ENCODE peak calls at places on chromosomes 7 and 10, in seven cellular contexts. J is GM12892, O is breast epithelium, H is endothelial cell of umbilical vein, F is GM12891, R is stomach, C is sigmoid colon. T is an unnamed sample.

GRCh38 chr7:38660427-38661099 is 29.4 kb upstream of the AMPH start:
- DNase-seq in H (peak), F (peak), O (no peak), C (no peak), J (no peak), R (no peak), T (peak)

GRCh38 chr10:26697922-26698608 is 564 bp downstream of the PDSS1 start:
- DNase-seq in C (no peak), O (no peak), F (no peak), H (peak), J (no peak), R (no peak), T (no peak)

GRCh38 chr7:144454256-144455039 is 51.0 kb upstream of the NOBOX start:
- DNase-seq in H (peak), R (no peak), J (no peak), F (no peak), C (no peak), O (no peak), T (no peak)

GRCh38 chr7:78501064-78501463 is 702.5 kb downstream of the PHTF2 start:
- DNase-seq in O (no peak), J (no peak), R (no peak), C (no peak), F (no peak), H (no peak), T (no peak)

GRCh38 chr7:81769891-81770818 is at the start of gene HGF:
- DNase-seq in O (peak), F (no peak), R (peak), J (no peak), C (peak), H (peak), T (peak)

GRCh38 chr10:49560526-49560925 is 21.6 kb upstream of the ERCC6 start:
- DNase-seq in H (no peak), F (no peak), J (no peak), O (no peak), C (no peak), R (no peak), T (no peak)

GRCh38 chr10:121310151-121310711 is 288.0 kb downstream of the FGFR2 start:
- DNase-seq in R (no peak), C (no peak), J (no peak), H (no peak), O (peak), F (no peak), T (no peak)

GRCh38 chr7:157445956-157446295 is 109.1 kb downstream of the DNAJB6 start:
- DNase-seq in C (no peak), F (no peak), R (no peak), H (no peak), O (no peak), J (no peak), T (peak)

GRCh38 chr7:102080371-102081243 is 206.1 kb upstream of the SH2B2 start:
- DNase-seq in C (no peak), H (peak), O (no peak), J (no peak), F (no peak), R (no peak), T (peak)

GRCh38 chr7:1825877-1826741 is 156.0 kb downstream of the ELFN1 start:
- DNase-seq in J (no peak), F (no peak), O (no peak), H (no peak), C (peak), R (peak), T (peak)

GRCh38 chr10:46223064-46223480 is 63.7 kb upstream of the ANTXRL start:
- DNase-seq in H (no peak), J (no peak), R (peak), F (no peak), C (no peak), O (no peak), T (peak)

GRCh38 chr7:83936056-83936703 is 258.4 kb downstream of the SEMA3A start:
- DNase-seq in O (peak), F (peak), C (peak), H (peak), R (peak), J (peak), T (no peak)

GRCh38 chr7:1729773-1730172 is 59.7 kb downstream of the ELFN1 start:
- DNase-seq in J (no peak), O (no peak), R (no peak), F (no peak), H (no peak), C (no peak), T (no peak)

DNA sequence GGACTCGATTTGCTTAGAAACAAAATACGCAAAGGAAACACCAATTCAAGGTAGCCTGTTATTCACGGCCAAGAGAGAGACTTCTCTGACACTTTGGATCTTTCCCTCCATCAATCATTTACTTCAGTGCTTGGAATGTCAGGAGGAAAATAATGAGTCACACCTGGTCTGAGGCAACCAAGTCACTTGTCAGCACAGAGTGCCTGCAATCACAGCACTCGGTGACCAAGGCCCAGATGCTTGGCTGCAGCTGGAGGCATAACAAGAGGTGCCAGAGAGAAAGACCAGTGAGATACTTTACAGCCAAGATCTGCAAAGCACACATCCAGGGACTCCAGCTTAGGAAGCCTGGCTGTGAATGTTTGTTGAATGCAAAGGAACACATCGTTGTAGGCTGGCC is 34.0 kb downstream of the ASB13 start:
- DNase-seq in C (no peak), R (peak), J (no peak), H (no peak), F (no peak), O (peak), T (no peak)
- TF ChIP-seq POLR2A in C (no peak), R (no peak), J (no peak), H (no peak), F (no peak), O (no peak), T (no peak)

GRCh38 chr7:107150375-107151073 is 18.3 kb upstream of the HBP1 start:
- DNase-seq in O (peak), F (no peak), R (peak), H (peak), J (no peak), C (peak), T (peak)
- TF ChIP-seq POLR2AphosphoS5 in O (no peak), F (no peak), R (no peak), H (no peak), J (no peak), C (no peak), T (no peak)

DNA sequence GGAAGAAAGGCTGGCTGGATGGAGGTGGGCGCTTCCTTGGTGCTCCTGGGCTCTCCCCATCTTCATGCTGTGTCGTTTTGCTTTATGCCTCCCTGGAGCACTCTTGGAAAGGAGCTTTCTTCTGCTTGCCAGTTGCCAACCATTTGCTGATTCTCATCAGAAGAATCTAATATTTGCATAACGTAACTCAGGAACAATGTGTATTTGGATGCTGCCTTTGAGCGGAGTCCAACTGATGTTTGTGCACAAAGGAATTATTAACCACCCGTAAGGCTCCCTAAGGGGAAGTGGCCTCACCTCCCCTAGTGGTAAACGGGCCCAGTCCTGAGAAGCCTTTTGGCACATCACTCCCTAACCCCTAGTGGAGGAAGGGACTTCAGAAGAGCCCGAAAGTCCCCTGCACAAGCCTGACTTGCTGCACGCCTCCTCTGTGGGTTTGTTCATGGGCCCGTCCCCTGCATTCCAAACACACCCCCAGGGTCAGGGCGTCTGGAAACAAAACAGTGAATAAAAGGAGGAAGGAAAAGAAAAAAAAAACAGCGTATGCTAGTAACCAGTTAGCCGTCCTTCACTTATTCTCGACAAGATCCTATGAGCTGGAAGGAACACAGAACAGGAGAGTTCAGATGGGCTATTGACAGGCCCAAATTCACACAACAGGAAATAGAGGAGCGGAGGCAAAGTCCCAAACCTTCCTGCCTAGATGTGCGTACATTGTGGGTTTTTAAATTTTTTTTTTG is 602.2 kb downstream of the LRMDA start:
- DNase-seq in O (peak), H (peak), F (no peak), R (peak), J (no peak), C (no peak), T (no peak)
- TF ChIP-seq POLR2A in O (no peak), H (no peak), F (no peak), R (no peak), J (no peak), C (no peak), T (no peak)

GRCh38 chr7:139775829-139776266 is 1.9 kb downstream of the HIPK2 start:
- DNase-seq in F (peak), H (peak), C (peak), R (peak), O (peak), J (peak), T (no peak)
- TF ChIP-seq POLR2AphosphoS5 in F (no peak), H (no peak), C (peak), R (no peak), O (no peak), J (peak), T (no peak)

DNA sequence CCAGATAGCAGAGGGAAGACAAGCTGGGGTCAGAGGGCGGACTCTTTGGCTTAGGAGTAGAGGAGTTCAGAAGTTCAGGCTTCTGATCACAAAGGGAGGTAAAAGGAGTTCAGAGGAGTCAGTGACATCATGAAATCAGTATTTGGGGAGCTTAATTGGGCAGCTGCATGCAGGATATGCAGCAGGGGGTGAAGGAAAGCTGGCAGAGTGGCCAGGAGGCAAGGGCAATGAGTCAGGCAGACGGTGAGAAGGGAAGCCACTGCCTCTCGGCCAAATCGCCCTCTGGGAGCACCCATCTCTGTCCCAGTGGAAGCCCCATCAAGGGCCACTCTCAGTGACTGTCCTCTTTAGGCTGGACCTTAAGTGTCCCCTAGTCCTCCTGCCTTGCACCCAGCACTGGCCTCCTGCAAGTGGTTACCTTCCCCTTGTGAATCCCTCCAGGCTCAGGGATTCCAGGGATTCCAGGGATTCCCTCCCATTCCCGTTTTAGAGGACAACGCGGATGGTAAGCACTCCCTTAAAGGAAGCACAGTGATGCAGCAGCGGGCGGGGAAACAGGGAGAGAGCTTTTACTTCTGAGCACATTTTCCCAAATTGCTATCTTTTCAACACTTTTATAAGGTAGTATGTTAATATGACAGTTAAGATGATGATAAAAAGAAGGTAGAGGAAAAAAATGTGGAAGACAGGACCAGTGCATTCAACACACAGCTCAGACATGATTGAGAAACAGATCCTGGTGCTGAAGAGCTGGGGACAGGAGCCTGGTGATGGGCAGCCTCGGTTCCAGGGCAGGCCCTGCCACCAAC is 72.6 kb downstream of the KCNMA1 start:
- DNase-seq in F (no peak), O (no peak), H (no peak), R (no peak), C (no peak), J (no peak), T (no peak)
- TF ChIP-seq POLR2A in F (no peak), O (no peak), H (no peak), R (no peak), C (no peak), J (no peak), T (no peak)

GRCh38 chr7:55514546-55515265 is 57.6 kb downstream of the VOPP1 start:
- DNase-seq in C (no peak), J (no peak), H (no peak), R (no peak), O (no peak), F (no peak), T (no peak)

GRCh38 chr7:55513849-55514248 is 58.5 kb downstream of the VOPP1 start:
- DNase-seq in R (no peak), H (no peak), O (no peak), F (no peak), J (no peak), C (no peak), T (no peak)

GRCh38 chr7:55517191-55517633 is 55.1 kb downstream of the VOPP1 start:
- DNase-seq in C (no peak), O (no peak), F (no peak), J (peak), R (no peak), H (no peak), T (no peak)

GRCh38 chr7:55516399-55516798 is 55.9 kb downstream of the VOPP1 start:
- DNase-seq in F (no peak), C (no peak), O (no peak), H (no peak), R (no peak), J (no peak), T (no peak)

GRCh38 chr7:55515569-55516279 is 56.6 kb downstream of the VOPP1 start:
- DNase-seq in R (no peak), C (no peak), O (no peak), H (no peak), F (no peak), J (no peak), T (no peak)
- TF ChIP-seq POLR2AphosphoS5 in R (no peak), C (no peak), O (no peak), H (no peak), F (no peak), J (peak), T (peak)

GRCh38 chr7:28410628-28411578 is 1.4 kb upstream of the CREB5 start:
- DNase-seq in H (peak), C (peak), R (no peak), F (no peak), O (no peak), J (no peak), T (no peak)
- TF ChIP-seq POLR2A in H (no peak), C (no peak), R (no peak), F (peak), O (no peak), J (peak), T (no peak)

GRCh38 chr10:60627778-60628773 is 150.2 kb upstream of the CDK1 start:
- DNase-seq in R (no peak), H (no peak), O (no peak), C (no peak), J (no peak), F (no peak), T (no peak)
- TF ChIP-seq POLR2AphosphoS5 in R (no peak), H (no peak), O (no peak), C (no peak), J (no peak), F (no peak), T (no peak)

GRCh38 chr10:22231260-22231659 is 13.4 kb upstream of the EBLN1 start:
- DNase-seq in H (no peak), R (no peak), F (no peak), O (no peak), C (no peak), J (no peak), T (no peak)

GRCh38 chr10:22228167-22228938 is 10.5 kb upstream of the EBLN1 start:
- DNase-seq in J (no peak), O (no peak), R (no peak), F (no peak), H (no peak), C (no peak), T (no peak)

GRCh38 chr10:22229756-22230330 is 12.0 kb upstream of the EBLN1 start:
- DNase-seq in F (no peak), H (peak), O (no peak), R (no peak), C (no peak), J (no peak), T (no peak)

GRCh38 chr10:22230331-22230833 is 12.6 kb upstream of the EBLN1 start:
- DNase-seq in O (no peak), F (peak), R (no peak), J (no peak), H (peak), C (no peak), T (no peak)

DNA sequence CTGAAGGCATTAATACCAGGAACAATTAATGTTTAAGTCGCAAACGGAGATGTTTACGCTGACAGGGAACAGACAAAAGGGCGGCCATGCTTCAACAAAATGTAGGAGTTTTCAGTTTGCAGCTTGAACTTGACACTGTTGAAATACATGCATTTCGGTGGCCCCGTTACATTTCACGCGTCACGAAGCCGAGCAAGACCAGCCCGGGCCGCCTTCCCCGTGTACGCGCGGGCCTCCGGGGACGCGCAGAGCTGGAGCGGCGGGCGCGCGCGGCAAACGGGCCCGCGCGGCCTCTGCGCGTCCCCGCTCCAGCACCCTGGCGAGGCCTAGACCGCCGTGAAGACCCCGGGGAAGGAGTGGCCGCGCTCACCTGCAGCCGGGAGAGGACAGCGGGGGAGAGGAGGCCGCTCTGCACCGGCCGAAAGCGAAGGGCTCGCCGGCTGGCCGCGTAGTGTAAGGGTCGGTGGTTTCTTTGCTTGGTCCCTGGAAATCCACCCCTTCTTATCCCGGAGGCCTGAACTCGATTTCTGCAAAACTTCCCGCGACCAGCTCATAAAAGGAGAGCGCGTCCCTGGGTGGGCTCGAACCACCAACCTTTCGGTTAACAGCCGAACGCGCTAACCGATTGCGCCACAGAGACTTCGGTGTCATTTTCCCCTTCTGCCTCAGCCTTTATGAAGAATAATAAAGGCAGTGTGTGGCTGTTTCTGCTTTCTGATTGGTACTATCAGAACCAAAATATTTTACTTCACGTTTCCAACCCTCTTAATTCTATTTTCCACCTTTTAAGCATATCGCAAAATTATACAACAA is 11.3 kb upstream of the EBLN1 start:
- DNase-seq in R (peak), F (peak), H (peak), O (peak), J (peak), C (peak), T (peak)
- TF ChIP-seq POLR2A in R (no peak), F (no peak), H (peak), O (no peak), J (peak), C (no peak), T (no peak)